ENCODE peak calls at places on chromosomes 7 and 10, in five cellular contexts. M, D, U, Y and O are unnamed samples.

GRCh38 chr10:96448021-96448457 is 65.7 kb downstream of the TLL2 start:
- DNase-seq in M (no peak), D (no peak), U (no peak), Y (no peak), O (no peak)

GRCh38 chr10:5589071-5589962 is 64.6 kb downstream of the CALML3 start:
- DNase-seq in M (no peak), D (no peak), U (no peak), Y (no peak), O (peak)

GRCh38 chr10:74755273-74755672 is 71.1 kb upstream of the KAT6B start:
- DNase-seq in M (no peak), D (no peak), U (no peak), Y (no peak), O (no peak)

GRCh38 chr7:51613911-51614344 is 297.3 kb upstream of the COBL start:
- DNase-seq in M (no peak), D (no peak), U (peak), Y (no peak), O (no peak)

GRCh38 chr7:46494026-46494425 is 573.0 kb upstream of the IGFBP3 start:
- DNase-seq in M (no peak), D (no peak), U (no peak), Y (no peak), O (peak)

GRCh38 chr10:46250481-46250880 is 36.3 kb upstream of the ANTXRL start:
- DNase-seq in M (no peak), D (no peak), U (no peak), Y (no peak), O (no peak)

GRCh38 chr7:34772296-34772695 is 114.3 kb downstream of the NPSR1 start:
- DNase-seq in M (no peak), D (no peak), U (peak), Y (no peak), O (no peak)

GRCh38 chr10:133608855-133609254 is 17.7 kb downstream of the FRG2B start:
- DNase-seq in M (no peak), D (no peak), U (no peak), Y (no peak), O (peak)

GRCh38 chr10:73810358-73810734 is 1.1 kb downstream of the NDST2 start:
- DNase-seq in M (no peak), D (no peak), U (no peak), Y (no peak), O (no peak)

GRCh38 chr7:45695249-45695995 is 121.3 kb downstream of the ADCY1 start:
- DNase-seq in M (no peak), D (peak), U (no peak), Y (no peak), O (no peak)

GRCh38 chr7:134029-134428 is 58.3 kb upstream of the FAM20C start:
- DNase-seq in M (no peak), D (no peak), U (no peak), Y (no peak), O (no peak)

GRCh38 chr10:72794260-72794659 is 99.3 kb upstream of the OIT3 start:
- DNase-seq in M (no peak), D (no peak), U (no peak), Y (peak), O (peak)

GRCh38 chr10:93110472-93111146 is 36.9 kb downstream of the CYP26A1 start:
- DNase-seq in M (no peak), D (no peak), U (no peak), Y (no peak), O (no peak)

GRCh38 chr10:86360657-86361056 is 5.9 kb downstream of the GRID1 start:
- DNase-seq in M (no peak), D (no peak), U (no peak), Y (no peak), O (no peak)

GRCh38 chr10:57694956-57695605 is 572.6 kb downstream of the IPMK start:
- DNase-seq in M (no peak), D (no peak), U (peak), Y (no peak), O (peak)

GRCh38 chr10:79025113-79025832 is 43.5 kb upstream of the ZMIZ1 start:
- DNase-seq in M (no peak), D (no peak), U (no peak), Y (no peak), O (no peak)

GRCh38 chr10:119713744-119714483 is 11.9 kb upstream of the INPP5F start:
- DNase-seq in M (no peak), D (no peak), U (no peak), Y (no peak), O (no peak)

GRCh38 chr10:11293332-11293731 is 275.7 kb downstream of the CELF2 start:
- DNase-seq in M (no peak), D (no peak), U (no peak), Y (no peak), O (no peak)

GRCh38 chr10:69287181-69287580 is 8.9 kb downstream of the HK1 start:
- DNase-seq in M (no peak), D (no peak), U (no peak), Y (no peak), O (no peak)

GRCh38 chr10:77527839-77528238 is 109.8 kb downstream of the KCNMA1 start:
- DNase-seq in M (no peak), D (no peak), U (no peak), Y (no peak), O (no peak)

GRCh38 chr10:89207181-89207800 is at the start of gene CH25H:
- DNase-seq in M (no peak), D (peak), U (peak), Y (peak), O (peak)

GRCh38 chr10:70528726-70529362 is 50.3 kb downstream of the PALD1 start:
- DNase-seq in M (peak), D (no peak), U (peak), Y (peak), O (peak)

GRCh38 chr7:47968852-47969774 is 10.3 kb downstream of the HUS1 start:
- DNase-seq in M (peak), D (peak), U (peak), Y (peak), O (peak)

GRCh38 chr7:135414850-135415439 is 95.0 kb downstream of the CNOT4 start:
- DNase-seq in M (peak), D (peak), U (peak), Y (peak), O (peak)

GRCh38 chr10:62708569-62708968 is 96.0 kb upstream of the ADO start:
- DNase-seq in M (no peak), D (no peak), U (no peak), Y (no peak), O (no peak)

GRCh38 chr10:60573342-60573741 is 183.7 kb upstream of the ANK3 start:
- DNase-seq in M (no peak), D (no peak), U (peak), Y (no peak), O (no peak)

GRCh38 chr7:121530251-121531174 is 134.4 kb upstream of the FAM3C start:
- DNase-seq in M (peak), D (peak), U (peak), Y (peak), O (peak)

GRCh38 chr10:69481280-69481679 is 30.0 kb downstream of the TSPAN15 start:
- DNase-seq in M (no peak), D (no peak), U (no peak), Y (no peak), O (no peak)

GRCh38 chr10:132328130-132328529 is 3.9 kb upstream of the LRRC27 start:
- DNase-seq in M (no peak), D (no peak), U (no peak), Y (no peak), O (no peak)

GRCh38 chr10:11162828-11163599 is 145.3 kb downstream of the CELF2 start:
- DNase-seq in M (no peak), D (peak), U (no peak), Y (no peak), O (no peak)

GRCh38 chr10:73989594-73990142 is 8.2 kb upstream of the VCL start:
- DNase-seq in M (no peak), D (no peak), U (no peak), Y (no peak), O (no peak)

GRCh38 chr10:21217107-21217506 is 308.4 kb downstream of the SKIDA1 start:
- DNase-seq in M (no peak), D (no peak), U (no peak), Y (no peak), O (no peak)

GRCh38 chr10:16835223-16835622 is 18.0 kb upstream of the RSU1 start:
- DNase-seq in M (no peak), D (no peak), U (no peak), Y (no peak), O (no peak)

GRCh38 chr10:109207361-109207760 is 716.0 kb downstream of the XPNPEP1 start:
- DNase-seq in M (no peak), D (no peak), U (no peak), Y (peak), O (no peak)

GRCh38 chr10:43265799-43266721 is 805 bp downstream of the RASGEF1A start:
- DNase-seq in M (no peak), D (peak), U (no peak), Y (no peak), O (peak)

GRCh38 chr7:30668102-30668501 is 14.2 kb downstream of the CRHR2 start:
- DNase-seq in M (no peak), D (no peak), U (no peak), Y (no peak), O (no peak)

GRCh38 chr7:151954866-151955820 is 1.1 kb upstream of the GALNTL5 start:
- DNase-seq in M (no peak), D (no peak), U (no peak), Y (peak), O (no peak)

GRCh38 chr7:151410405-151411390 is 860 bp upstream of the WDR86 start:
- DNase-seq in M (no peak), D (no peak), U (no peak), Y (peak), O (no peak)

GRCh38 chr10:101974091-101974799 is 81.7 kb downstream of the ARMH3 start:
- DNase-seq in M (no peak), D (no peak), U (no peak), Y (no peak), O (no peak)

GRCh38 chr10:35347088-35347487 is 10.8 kb downstream of the CCNY start:
- DNase-seq in M (no peak), D (no peak), U (no peak), Y (no peak), O (no peak)

GRCh38 chr10:35349389-35349915 is 13.1 kb downstream of the CCNY start:
- DNase-seq in M (no peak), D (no peak), U (no peak), Y (no peak), O (no peak)

GRCh38 chr10:35348609-35349388 is 12.5 kb downstream of the CCNY start:
- DNase-seq in M (no peak), D (no peak), U (no peak), Y (no peak), O (no peak)

GRCh38 chr10:35346248-35346647 is 9.9 kb downstream of the CCNY start:
- DNase-seq in M (no peak), D (no peak), U (no peak), Y (no peak), O (no peak)

GRCh38 chr10:35347899-35348608 is 11.7 kb downstream of the CCNY start:
- DNase-seq in M (no peak), D (no peak), U (no peak), Y (no peak), O (no peak)
- H3K9ac ChIP-seq in M (no peak), D (no peak), U (no peak), Y (no peak), O (no peak)

GRCh38 chr7:23107781-23108180 is 2.2 kb downstream of the KLHL7 start:
- DNase-seq in M (no peak), D (no peak), U (no peak), Y (no peak), O (no peak)
- H3K9ac ChIP-seq in M (no peak), D (no peak), U (peak), Y (no peak), O (no peak)

GRCh38 chr7:1645071-1646015 is 24.7 kb upstream of the ELFN1 start:
- DNase-seq in M (no peak), D (no peak), U (no peak), Y (no peak), O (no peak)
- H3K9ac ChIP-seq in M (no peak), D (no peak), U (no peak), Y (no peak), O (no peak)

DNA sequence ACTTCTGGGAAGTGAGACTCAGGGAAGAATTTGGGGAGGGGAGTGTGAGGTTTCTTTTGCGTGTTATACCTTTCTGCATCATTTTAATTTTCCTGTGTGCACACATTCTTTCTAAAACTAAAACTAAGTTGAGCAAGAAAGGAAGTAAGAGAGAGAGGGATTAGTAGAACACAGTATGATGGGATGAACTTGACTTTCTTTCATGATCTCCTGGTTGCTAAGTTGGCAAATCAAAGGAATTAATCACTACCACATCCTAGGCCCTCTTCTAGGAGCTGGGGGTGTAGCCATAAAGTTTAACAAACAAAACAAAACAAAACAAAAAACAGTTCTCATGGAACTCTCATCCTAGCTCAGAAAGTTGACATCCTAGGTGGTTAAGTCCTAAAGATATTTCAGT is 19.1 kb upstream of the KDM7A start:
- DNase-seq in M (no peak), D (no peak), U (no peak), Y (no peak), O (no peak)
- H3K9ac ChIP-seq in M (no peak), D (no peak), U (no peak), Y (no peak), O (no peak)

GRCh38 chr7:36301914-36302771 is 87.5 kb upstream of the ANLN start:
- DNase-seq in M (no peak), D (no peak), U (peak), Y (no peak), O (peak)
- H3K9ac ChIP-seq in M (no peak), D (no peak), U (no peak), Y (no peak), O (no peak)

GRCh38 chr7:70389752-70390151 is 742.2 kb upstream of the GALNT17 start:
- DNase-seq in M (no peak), D (no peak), U (peak), Y (no peak), O (no peak)

GRCh38 chr7:70390251-70390650 is 741.7 kb upstream of the GALNT17 start:
- DNase-seq in M (no peak), D (no peak), U (peak), Y (no peak), O (no peak)

GRCh38 chr7:70392282-70392681 is 739.7 kb upstream of the GALNT17 start:
- DNase-seq in M (no peak), D (no peak), U (peak), Y (peak), O (no peak)

GRCh38 chr7:70393956-70394355 is 738.0 kb upstream of the GALNT17 start:
- DNase-seq in M (no peak), D (no peak), U (no peak), Y (no peak), O (no peak)

GRCh38 chr7:70392870-70393269 is 739.1 kb upstream of the GALNT17 start:
- DNase-seq in M (no peak), D (no peak), U (no peak), Y (no peak), O (no peak)
- H3K9ac ChIP-seq in M (no peak), D (no peak), U (no peak), Y (no peak), O (no peak)

DNA sequence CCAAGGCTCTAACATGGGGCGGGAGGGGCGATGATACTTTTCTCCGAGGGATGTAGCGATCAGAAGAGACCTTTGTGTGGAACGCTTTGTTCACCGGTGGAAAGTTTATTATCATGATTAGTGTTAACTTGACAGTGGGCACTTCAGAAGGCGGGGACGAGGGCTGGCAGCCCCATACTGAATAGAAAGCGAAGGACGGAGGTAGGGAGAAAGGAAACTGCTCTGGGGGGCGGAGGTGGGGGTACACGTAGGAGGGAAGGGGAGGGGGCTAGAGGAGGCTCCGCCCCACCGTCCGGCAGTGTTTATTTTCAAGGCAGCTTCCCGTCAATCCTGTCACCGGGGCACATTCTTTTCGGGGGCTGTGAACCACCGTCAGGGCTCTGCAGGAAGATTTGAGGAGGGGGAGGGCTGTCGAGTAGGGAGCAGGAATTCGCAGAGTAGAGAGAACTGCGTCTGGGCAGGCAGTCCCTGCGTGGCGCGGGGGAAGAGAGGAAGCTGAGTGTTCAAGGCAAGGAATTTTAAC is 9.4 kb upstream of the NKX2-3 start:
- DNase-seq in M (no peak), D (peak), U (no peak), Y (no peak), O (no peak)
- H3K9ac ChIP-seq in M (no peak), D (peak), U (no peak), Y (no peak), O (no peak)